ENCODE peak calls at places on chromosome 14, in nine cellular contexts. K is SW 1271; X is AG08396; H is type B pancreatic cell; O is activated T-helper 1 cell treated with anti-CD3 and anti-CD28 coated beads, Interleukin-12 subunit alpha, Interleukin-12 subunit beta, Interleukin-2, Interleukin-4 antibody, amounts not matched to agents 30 ng/mL and 10 ng/mL and 1 ng/mL, durations not matched to agents 14 hours and 24 hours and 36 hours; C is KG1; P is stimulated activated CD8-positive, alpha-beta memory T cell treated with anti-CD3 and anti-CD28 coated beads, Interleukin-12 subunit alpha, Interleukin-12 subunit beta, amount 100 ng/mL, for 4 hours; A is fibroblast of the aortic adventitia; S is skeletal muscle cell. F is an unnamed sample.

GRCh38 chr14:32650030-32650429 is 288.6 kb upstream of the NPAS3 start:
- DNase-seq in K (no peak), X (no peak), H (no peak), O (no peak), C (no peak), P (no peak), A (no peak), S (no peak), F (no peak)

GRCh38 chr14:64787619-64788018 is 83.4 kb downstream of the PLEKHG3 start:
- DNase-seq in K (no peak), X (no peak), H (no peak), O (no peak), C (no peak), P (no peak), A (no peak), S (no peak), F (no peak)

GRCh38 chr14:63632932-63633514 is 8.6 kb downstream of the WDR89 start:
- DNase-seq in K (peak; percentile 62), X (peak; percentile 12), H (no peak), O (no peak), C (no peak), P (no peak), A (peak; percentile 41), S (no peak), F (no peak)

GRCh38 chr14:104109731-104110361 is 24.3 kb downstream of the ASPG start:
- DNase-seq in K (no peak), X (no peak), H (no peak), O (no peak), C (no peak), P (no peak), A (no peak), S (no peak), F (no peak)

GRCh38 chr14:47490353-47490752 is 185.1 kb downstream of the MDGA2 start:
- DNase-seq in K (no peak), X (no peak), H (no peak), O (no peak), C (no peak), P (no peak), A (no peak), S (no peak), F (no peak)

GRCh38 chr14:72662213-72662612 is 231.7 kb downstream of the DPF3 start:
- DNase-seq in K (no peak), X (no peak), H (no peak), O (no peak), C (no peak), P (no peak), A (no peak), S (no peak), F (no peak)

GRCh38 chr14:93954900-93955891 is 21.2 kb downstream of the ASB2 start:
- DNase-seq in K (no peak), X (no peak), H (no peak), O (no peak), C (peak; percentile 41), P (no peak), A (no peak), S (no peak), F (no peak)

GRCh38 chr14:39435241-39435640 is 3.0 kb upstream of the FBXO33 start:
- DNase-seq in K (no peak), X (no peak), H (no peak), O (no peak), C (no peak), P (no peak), A (no peak), S (no peak), F (no peak)

GRCh38 chr14:97851438-97851995 is 1054.3 kb downstream of the VRK1 start:
- DNase-seq in K (no peak), X (no peak), H (no peak), O (no peak), C (no peak), P (no peak), A (no peak), S (no peak), F (no peak)

GRCh38 chr14:58258156-58258555 is 13.5 kb downstream of the PSMA3 start:
- DNase-seq in K (no peak), X (no peak), H (no peak), O (no peak), C (no peak), P (no peak), A (no peak), S (no peak), F (no peak)

GRCh38 chr14:106268013-106268727 is 741.8 kb downstream of the TMEM121 start:
- DNase-seq in K (no peak), X (no peak), H (no peak), O (peak; percentile 69), C (peak; percentile 61), P (peak; percentile 42), A (no peak), S (no peak), F (no peak)

GRCh38 chr14:85762523-85762922 is 232.6 kb downstream of the FLRT2 start:
- DNase-seq in K (no peak), X (no peak), H (no peak), O (no peak), C (no peak), P (no peak), A (no peak), S (no peak), F (no peak)

GRCh38 chr14:69727860-69728259 is 39.1 kb upstream of the SRSF5 start:
- DNase-seq in K (no peak), X (no peak), H (no peak), O (no peak), C (no peak), P (no peak), A (no peak), S (no peak), F (no peak)

GRCh38 chr14:22432348-22432976 is 156.6 kb downstream of the DAD1 start:
- DNase-seq in K (peak; percentile 86), X (peak; percentile 40), H (no peak), O (no peak), C (peak; percentile 72), P (no peak), A (peak; percentile 95), S (peak; percentile 84), F (peak; percentile 60)

GRCh38 chr14:93870377-93870776 is 56.8 kb upstream of the FAM181A start:
- DNase-seq in K (no peak), X (no peak), H (no peak), O (no peak), C (no peak), P (no peak), A (no peak), S (no peak), F (no peak)

GRCh38 chr14:31949709-31950108 is 127.4 kb upstream of the ARHGAP5 start:
- DNase-seq in K (peak; percentile 29), X (no peak), H (no peak), O (no peak), C (no peak), P (no peak), A (no peak), S (no peak), F (no peak)

GRCh38 chr14:94655169-94655710 is 43.0 kb downstream of the SERPINA3 start:
- DNase-seq in K (no peak), X (no peak), H (no peak), O (no peak), C (no peak), P (no peak), A (no peak), S (peak; percentile 66), F (no peak)

GRCh38 chr14:52950410-52950897 is 396 bp downstream of the FERMT2 start:
- DNase-seq in K (peak; percentile 42), X (peak; percentile 50), H (peak; percentile 78), O (no peak), C (no peak), P (no peak), A (no peak), S (no peak), F (peak; percentile 81)

GRCh38 chr14:92651106-92651792 is 97.2 kb downstream of the LGMN start:
- DNase-seq in K (no peak), X (no peak), H (no peak), O (peak; percentile 76), C (peak; percentile 42), P (peak; percentile 68), A (no peak), S (no peak), F (no peak)

GRCh38 chr14:52112336-52113018 is 43.6 kb upstream of the NID2 start:
- DNase-seq in K (no peak), X (no peak), H (no peak), O (no peak), C (no peak), P (no peak), A (peak; percentile 56), S (no peak), F (no peak)

F was measured in pancreas.